ENCODE peak calls at places on chromosomes 12 and 14, in eight cellular contexts. Q, S, Y, K, A, X, R and V are unnamed samples.

GRCh38 chr12:102406033-102406584 is 74.3 kb downstream of the IGF1 start:
- DNase-seq in Y (peak), K (peak), A (no peak), R (no peak), X (no peak), Q (peak), S (peak), V (peak)

GRCh38 chr12:116735951-116736599 is 1.8 kb downstream of the SPRING1 start:
- DNase-seq in R (no peak), S (no peak), X (no peak), Y (peak), K (no peak), A (peak), Q (no peak), V (no peak)

GRCh38 chr12:75820848-75821578 is 210.6 kb downstream of the PHLDA1 start:
- DNase-seq in S (peak), Q (no peak), Y (peak), K (peak), X (no peak), A (no peak), R (peak), V (peak)

GRCh38 chr12:65532744-65533143 is 254.3 kb downstream of the MSRB3 start:
- DNase-seq in Q (no peak), A (no peak), X (no peak), R (no peak), K (peak), S (no peak), Y (no peak), V (peak)

GRCh38 chr14:24329736-24330135 is 5.1 kb downstream of the ADCY4 start:
- DNase-seq in R (no peak), Y (peak), A (peak), S (no peak), K (no peak), X (no peak), Q (no peak), V (no peak)

GRCh38 chr14:52352546-52352945 is 38.4 kb downstream of the PTGER2 start:
- DNase-seq in Q (no peak), R (no peak), S (no peak), Y (no peak), A (no peak), K (no peak), X (no peak), V (no peak)

GRCh38 chr12:58347188-58347587 is 405.8 kb downstream of the ATP23 start:
- DNase-seq in S (no peak), K (no peak), Y (no peak), R (no peak), A (no peak), X (no peak), Q (no peak), V (no peak)

GRCh38 chr12:124581792-124582424 is 14.5 kb upstream of the NCOR2 start:
- DNase-seq in Y (no peak), A (no peak), R (no peak), Q (no peak), S (no peak), K (no peak), X (no peak), V (no peak)

GRCh38 chr14:56630707-56631106 is 51.1 kb downstream of the TMEM260 start:
- DNase-seq in X (no peak), Y (no peak), S (no peak), Q (no peak), R (no peak), A (no peak), K (peak), V (no peak)

GRCh38 chr12:100820314-100820713 is 25.7 kb downstream of the ANO4 start:
- DNase-seq in S (no peak), R (no peak), A (no peak), Y (no peak), Q (no peak), X (no peak), K (peak), V (no peak)

GRCh38 chr14:104389326-104390220 is 190.0 kb upstream of the C14orf180 start:
- DNase-seq in A (peak), S (no peak), X (no peak), K (no peak), R (no peak), Y (no peak), Q (no peak), V (no peak)

GRCh38 chr12:120598674-120599463 is 17.7 kb upstream of the POP5 start:
- DNase-seq in A (no peak), K (peak), S (peak), Q (no peak), Y (no peak), X (no peak), R (peak), V (peak)

GRCh38 chr14:101501341-101501740 is 60.0 kb upstream of the DIO3 start:
- DNase-seq in Q (no peak), R (no peak), A (peak), Y (no peak), X (no peak), K (no peak), S (no peak), V (peak)

GRCh38 chr14:101721951-101722661 is 39.4 kb upstream of the PPP2R5C start:
- DNase-seq in S (peak), Y (peak), Q (no peak), R (peak), X (peak), K (peak), A (no peak), V (no peak)

GRCh38 chr14:59294662-59294992 is 106.2 kb downstream of the DAAM1 start:
- DNase-seq in S (no peak), R (no peak), A (no peak), Q (no peak), Y (no peak), X (no peak), K (peak), V (no peak)

GRCh38 chr14:104280085-104280901 is 141.9 kb downstream of the KIF26A start:
- DNase-seq in K (no peak), R (no peak), X (no peak), A (peak), Y (no peak), S (no peak), Q (no peak), V (no peak)

GRCh38 chr12:124689585-124689984 is 122.2 kb upstream of the NCOR2 start:
- DNase-seq in Y (no peak), Q (no peak), R (no peak), K (no peak), A (no peak), X (no peak), S (no peak), V (no peak)